ENCODE peak calls at places on chromosomes 12 and 14, in five cellular contexts. G is stomach, T is heart right ventricle, L is small intestine, W is AG04450. Y is an unnamed sample.

GRCh38 chr12:14959126-14959440 is 2.3 kb downstream of the ARHGDIB start:
- DNase-seq in G (no peak), T (no peak), W (no peak), L (no peak), Y (no peak)

GRCh38 chr12:11813422-11813813 is 163.9 kb downstream of the ETV6 start:
- DNase-seq in G (no peak), T (no peak), W (no peak), L (no peak), Y (no peak)

GRCh38 chr12:90974286-90974685 is 19.3 kb upstream of the CCER1 start:
- DNase-seq in T (no peak), W (no peak), L (no peak), G (no peak), Y (no peak)

GRCh38 chr12:86015026-86015425 is 140.9 kb downstream of the NTS start:
- DNase-seq in W (no peak), G (no peak), T (no peak), L (no peak), Y (no peak)

GRCh38 chr12:103626498-103626897 is 39.4 kb downstream of the STAB2 start:
- DNase-seq in G (peak; percentile 42), W (no peak), L (peak; percentile 84), T (peak; percentile 79), Y (no peak)

GRCh38 chr12:81257952-81258551 is 180.2 kb downstream of the ACSS3 start:
- DNase-seq in W (peak; percentile 8), G (no peak), T (no peak), L (peak; percentile 0), Y (no peak)

GRCh38 chr14:101315802-101316296 is 245.4 kb upstream of the DIO3 start:
- DNase-seq in T (no peak), W (no peak), G (no peak), L (no peak), Y (peak; percentile 22)

GRCh38 chr12:79681008-79681590 is 9.7 kb downstream of the PAWR start:
- DNase-seq in G (no peak), T (no peak), W (no peak), L (peak; percentile 43), Y (no peak)

GRCh38 chr12:124523071-124523470 is 44.3 kb downstream of the NCOR2 start:
- DNase-seq in G (no peak), W (no peak), L (no peak), T (no peak), Y (no peak)

GRCh38 chr12:3743803-3744202 is 9.1 kb downstream of the CRACR2A start:
- DNase-seq in G (no peak), T (peak; percentile 16), L (peak; percentile 61), W (no peak), Y (no peak)

GRCh38 chr12:107748472-107748871 is 12.5 kb downstream of the PRDM4 start:
- DNase-seq in G (no peak), T (no peak), L (no peak), W (peak; percentile 38), Y (peak; percentile 27)

GRCh38 chr12:1350055-1350933 is 244.1 kb downstream of the FBXL14 start:
- DNase-seq in W (peak; percentile 53), G (no peak), T (no peak), L (no peak), Y (peak; percentile 69)

GRCh38 chr14:71029236-71029781 is 122.0 kb downstream of the PCNX1 start:
- DNase-seq in T (no peak), G (no peak), W (no peak), L (no peak), Y (no peak)

GRCh38 chr12:16984484-16984883 is 378.5 kb upstream of the LMO3 start:
- DNase-seq in G (no peak), L (no peak), T (no peak), W (no peak), Y (no peak)

GRCh38 chr14:69475194-69475818 is 9.2 kb upstream of the PLEKHD1 start:
- DNase-seq in L (peak; percentile 16), G (no peak), W (no peak), T (no peak), Y (peak; percentile 5)

GRCh38 chr12:42767998-42768397 is 178.5 kb upstream of the PRICKLE1 start:
- DNase-seq in T (no peak), W (no peak), G (no peak), L (no peak), Y (no peak)

GRCh38 chr12:123389560-123390351 is 5.8 kb downstream of the KMT5A start:
- DNase-seq in T (peak; percentile 58), G (peak; percentile 67), L (peak; percentile 68), W (no peak), Y (no peak)

GRCh38 chr12:76256341-76256740 is 91.9 kb downstream of the BBS10 start:
- DNase-seq in W (no peak), G (no peak), T (no peak), L (no peak), Y (no peak)

GRCh38 chr12:126936181-126936851 is 1330.7 kb upstream of the TMEM132C start:
- DNase-seq in W (no peak), T (peak; percentile 62), G (no peak), L (peak; percentile 11), Y (peak; percentile 0)

GRCh38 chr12:13101854-13102375 is 1.6 kb downstream of the GSG1 start:
- DNase-seq in W (no peak), T (no peak), L (peak; percentile 92), G (no peak), Y (no peak)

GRCh38 chr12:48768147-48768546 is 20.7 kb downstream of the ADCY6 start:
- DNase-seq in W (no peak), G (no peak), T (no peak), L (no peak), Y (no peak)

GRCh38 chr12:51199546-51199945 is 18.3 kb downstream of the POU6F1 start:
- DNase-seq in T (no peak), G (no peak), L (no peak), W (no peak), Y (no peak)
- H3K27ac ChIP-seq in T (no peak overlapping the region), G (no peak overlapping the region), L (no peak overlapping the region), W (no peak overlapping the region), Y (no peak overlapping the region)

GRCh38 chr14:92475037-92475436 is 38.5 kb upstream of the RIN3 start:
- DNase-seq in L (no peak), T (no peak), G (no peak), W (no peak), Y (no peak)

GRCh38 chr14:92472860-92473259 is 40.7 kb upstream of the RIN3 start:
- DNase-seq in L (no peak), T (peak; percentile 5), W (no peak), G (no peak), Y (no peak)

GRCh38 chr14:92473261-92473946 is 40.2 kb upstream of the RIN3 start:
- DNase-seq in T (no peak), G (peak; percentile 26), L (no peak), W (no peak), Y (no peak)

GRCh38 chr14:92475451-92476187 is 38.0 kb upstream of the RIN3 start:
- DNase-seq in L (no peak), T (peak; percentile 60), G (no peak), W (no peak), Y (no peak)

DNA sequence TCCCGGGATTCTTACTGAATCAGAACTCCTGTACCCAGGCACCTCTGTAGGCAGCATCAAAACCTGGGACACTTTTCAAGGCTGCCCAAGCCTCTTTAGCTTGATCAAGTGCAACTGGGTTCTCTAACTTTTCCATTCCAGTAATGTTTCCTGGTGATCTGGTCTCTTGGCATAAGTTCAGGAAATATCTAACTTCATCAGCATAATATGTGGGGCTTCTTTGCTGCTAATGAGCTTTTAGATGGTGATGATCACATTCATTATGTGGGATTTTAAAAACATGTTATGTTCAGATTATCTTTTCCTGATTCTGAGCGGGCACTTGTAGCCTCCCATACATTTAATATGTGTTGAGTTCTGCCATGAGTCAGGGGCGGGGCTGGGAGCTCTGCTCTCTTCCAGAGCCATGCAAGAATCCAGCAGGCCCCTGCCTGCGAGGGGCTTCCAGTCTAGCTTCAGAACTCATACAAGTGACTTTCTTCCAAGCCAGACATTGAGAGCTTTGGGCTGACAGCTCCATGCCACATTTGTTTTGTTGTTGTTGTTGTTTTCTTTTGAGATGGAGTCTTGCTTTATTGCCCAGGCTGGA is 39.5 kb upstream of the RIN3 start:
- DNase-seq in W (no peak), G (peak; percentile 21), T (no peak), L (no peak), Y (no peak)
- H3K27ac ChIP-seq in W (peak overlapping the region; percentile 24), G (no peak overlapping the region), T (peak overlapping the region; percentile 15), L (no peak overlapping the region), Y (peak overlapping the region; percentile 73)

GRCh38 chr14:95303107-95303506 is 16.6 kb downstream of the CLMN start:
- DNase-seq in W (no peak), G (no peak), T (no peak), L (no peak), Y (no peak)

GRCh38 chr14:95302667-95303066 is 17.0 kb downstream of the CLMN start:
- DNase-seq in L (no peak), T (no peak), W (no peak), G (no peak), Y (no peak)

GRCh38 chr14:95305145-95305544 is 14.6 kb downstream of the CLMN start:
- DNase-seq in L (no peak), T (no peak), W (no peak), G (no peak), Y (no peak)

GRCh38 chr14:95304342-95304741 is 15.4 kb downstream of the CLMN start:
- DNase-seq in T (no peak), G (no peak), L (no peak), W (no peak), Y (no peak)

GRCh38 chr14:95303552-95303951 is 16.2 kb downstream of the CLMN start:
- DNase-seq in L (no peak), W (no peak), T (no peak), G (no peak), Y (no peak)
- H3K27ac ChIP-seq in L (no peak overlapping the region), W (no peak overlapping the region), T (no peak overlapping the region), G (no peak overlapping the region), Y (no peak overlapping the region)

GRCh38 chr14:67644428-67644827 is 24.7 kb downstream of the ARG2 start:
- DNase-seq in G (no peak), W (no peak), T (no peak), L (no peak), Y (no peak)
- H3K27ac ChIP-seq in G (peak overlapping the region; percentile 13), W (no peak overlapping the region), T (no peak overlapping the region), L (no peak overlapping the region), Y (peak overlapping the region; percentile 11)

GRCh38 chr12:117352260-117352659 is 9.2 kb downstream of the NOS1 start:
- DNase-seq in G (no peak), L (no peak), T (no peak), W (no peak), Y (no peak)

GRCh38 chr12:117360222-117360550 is 1.2 kb downstream of the NOS1 start:
- DNase-seq in W (no peak), G (no peak), L (no peak), T (no peak), Y (no peak)

GRCh38 chr12:117359029-117359845 is 2.2 kb downstream of the NOS1 start:
- DNase-seq in T (no peak), G (no peak), L (no peak), W (no peak), Y (no peak)

GRCh38 chr12:117352883-117353282 is 8.5 kb downstream of the NOS1 start:
- DNase-seq in G (no peak), T (no peak), L (no peak), W (no peak), Y (no peak)

DNA sequence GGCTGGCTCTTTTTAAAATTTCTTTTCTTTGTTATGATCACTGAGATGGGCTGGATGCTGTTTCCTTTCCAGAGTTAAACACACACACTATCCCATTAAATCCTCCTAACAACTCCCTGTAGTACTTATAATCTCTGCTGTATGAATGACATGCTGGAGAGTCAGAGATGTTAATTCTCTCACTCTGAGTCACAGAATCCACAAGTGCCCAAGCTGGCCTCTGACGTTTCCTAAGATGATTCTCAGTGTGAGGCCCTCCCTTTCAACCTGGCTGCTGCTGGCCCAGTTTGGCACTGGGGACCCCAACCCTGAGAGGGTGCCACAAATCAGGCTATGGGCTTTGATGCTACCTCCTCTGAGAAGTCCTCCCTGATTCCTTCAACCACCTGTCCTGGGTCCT is 5.4 kb downstream of the NOS1 start:
- DNase-seq in G (no peak), L (no peak), W (no peak), T (no peak), Y (peak; percentile 55)
- H3K27ac ChIP-seq in G (no peak overlapping the region), L (no peak overlapping the region), W (no peak overlapping the region), T (no peak overlapping the region), Y (peak overlapping the region; percentile 44)

Y was measured in epithelial cell of prostate.